ENCODE peak calls at places on chromosomes 5 and 9, in five cellular contexts. V is thyroid gland, D is neural progenitor cell, P is IMR-90, B is transverse colon. Y is an unnamed sample.

GRCh38 chr5:76724871-76725270 is 8.9 kb downstream of the F2R start:
- DNase-seq in V (no peak), D (no peak), P (peak; percentile 88), B (no peak), Y (no peak)

GRCh38 chr5:116652903-116653302 is 78.3 kb upstream of the SEMA6A start:
- DNase-seq in V (no peak), D (peak; percentile 21), P (no peak), B (no peak), Y (no peak)

GRCh38 chr5:96909435-96909834 is 26.4 kb upstream of the LNPEP start:
- DNase-seq in V (no peak), D (no peak), P (no peak), B (no peak), Y (no peak)

GRCh38 chr5:79578876-79579275 is 33.4 kb upstream of the TENT2 start:
- DNase-seq in V (no peak), D (no peak), P (no peak), B (no peak), Y (no peak)

GRCh38 chr9:79240774-79241173 is 331.0 kb upstream of the TLE4 start:
- DNase-seq in V (no peak), D (no peak), P (no peak), B (no peak), Y (no peak)

GRCh38 chr5:33470544-33470943 is 29.8 kb downstream of the TARS1 start:
- DNase-seq in V (no peak), D (peak; percentile 45), P (peak; percentile 60), B (no peak), Y (peak; percentile 16)

GRCh38 chr9:122333169-122333808 is 37.5 kb upstream of the PTGS1 start:
- DNase-seq in V (no peak), D (no peak), P (no peak), B (no peak), Y (no peak)

GRCh38 chr5:171226864-171227263 is 82.2 kb upstream of the TLX3 start:
- DNase-seq in V (no peak), D (no peak), P (peak; percentile 22), B (no peak), Y (no peak)

GRCh38 chr5:9054821-9055589 is 490.9 kb downstream of the SEMA5A start:
- DNase-seq in V (no peak), D (no peak), P (peak; percentile 18), B (no peak), Y (no peak)

GRCh38 chr5:116145416-116145815 is 60.6 kb downstream of the COMMD10 start:
- DNase-seq in V (no peak), D (no peak), P (no peak), B (no peak), Y (no peak)

GRCh38 chr5:28580616-28581015 is 1542.2 kb upstream of the CDH9 start:
- DNase-seq in V (no peak), D (no peak), P (no peak), B (no peak), Y (no peak)

GRCh38 chr5:157400741-157401140 is 59.3 kb upstream of the NIPAL4 start:
- DNase-seq in V (no peak), D (no peak), P (no peak), B (no peak), Y (no peak)

GRCh38 chr5:172418847-172419810 is 35.2 kb downstream of the SH3PXD2B start:
- DNase-seq in V (no peak), D (no peak), P (no peak), B (no peak), Y (no peak)

GRCh38 chr9:81737871-81738507 is 48.6 kb upstream of the TLE1 start:
- DNase-seq in V (no peak), D (no peak), P (peak; percentile 91), B (peak; percentile 44), Y (no peak)

GRCh38 chr9:130845901-130846381 is 10.9 kb downstream of the ABL1 start:
- DNase-seq in V (no peak), D (peak; percentile 38), P (peak; percentile 93), B (no peak), Y (no peak)

GRCh38 chr5:178286226-178287090 is 53.9 kb upstream of the PHYKPL start:
- DNase-seq in V (no peak), D (no peak), P (no peak), B (no peak), Y (no peak)

GRCh38 chr5:30121092-30121491 is 1072.4 kb upstream of the CDH6 start:
- DNase-seq in V (no peak), D (no peak), P (no peak), B (no peak), Y (no peak)

GRCh38 chr5:123460296-123460729 is 37.1 kb upstream of the CEP120 start:
- DNase-seq in V (no peak), D (no peak), P (peak; percentile 71), B (peak; percentile 58), Y (no peak)

GRCh38 chr5:132819468-132819867 is 6.4 kb downstream of the SOWAHA start:
- DNase-seq in V (no peak), D (no peak), P (no peak), B (no peak), Y (peak; percentile 22)

GRCh38 chr5:160675988-160676387 is 176.0 kb downstream of the ATP10B start:
- DNase-seq in V (no peak), D (no peak), P (no peak), B (no peak), Y (no peak)

GRCh38 chr5:55903121-55903701 is 52.1 kb downstream of the IL31RA start:
- DNase-seq in V (no peak), D (no peak), P (peak; percentile 13), B (no peak), Y (no peak)

GRCh38 chr5:94376672-94377345 is 241.6 kb downstream of the KIAA0825 start:
- DNase-seq in V (no peak), D (no peak), P (no peak), B (no peak), Y (no peak)

GRCh38 chr5:64074533-64074932 is 91.1 kb upstream of the RNF180 start:
- DNase-seq in V (no peak), D (peak; percentile 62), P (peak; percentile 3), B (no peak), Y (peak; percentile 18)

GRCh38 chr9:133141833-133142594 is 21.0 kb upstream of the RALGDS start:
- DNase-seq in V (peak; percentile 34), D (no peak), P (no peak), B (peak; percentile 61), Y (no peak)

GRCh38 chr5:1479066-1479465 is 33.8 kb upstream of the SLC6A3 start:
- DNase-seq in V (no peak), D (no peak), P (no peak), B (no peak), Y (no peak)

GRCh38 chr9:135604437-135605237 is 34.7 kb downstream of the GLT6D1 start:
- DNase-seq in V (no peak), D (no peak), P (no peak), B (no peak), Y (peak; percentile 8)

GRCh38 chr5:135230326-135230925 is 168.6 kb downstream of the MACROH2A1 start:
- DNase-seq in V (peak; percentile 81), D (no peak), P (peak; percentile 78), B (peak; percentile 35), Y (peak; percentile 25)

GRCh38 chr9:73348485-73348884 is 196.8 kb downstream of the ANXA1 start:
- DNase-seq in V (no peak), D (peak; percentile 32), P (no peak), B (no peak), Y (no peak)

GRCh38 chr9:130576176-130576575 is 3.2 kb upstream of the FUBP3 start:
- DNase-seq in V (no peak), D (no peak), P (no peak), B (no peak), Y (no peak)

GRCh38 chr9:132877447-132877817 is 652 bp downstream of the AK8 start:
- DNase-seq in V (peak; percentile 17), D (no peak), P (no peak), B (no peak), Y (no peak)

GRCh38 chr5:139696894-139697658 is 48.9 kb downstream of the CXXC5 start:
- DNase-seq in V (peak; percentile 63), D (peak; percentile 76), P (peak; percentile 91), B (peak; percentile 59), Y (peak; percentile 82)

GRCh38 chr9:107161338-107161737 is 121.7 kb upstream of the RAD23B start:
- DNase-seq in V (no peak), D (no peak), P (no peak), B (no peak), Y (no peak)

GRCh38 chr5:11047051-11047450 is 286.0 kb upstream of the DAP start:
- DNase-seq in V (no peak), D (no peak), P (no peak), B (no peak), Y (no peak)

GRCh38 chr9:16985559-16986348 is 115.3 kb upstream of the BNC2 start:
- DNase-seq in V (no peak), D (no peak), P (peak; percentile 93), B (peak; percentile 14), Y (peak; percentile 28)

GRCh38 chr9:91833878-91834255 is 116.2 kb downstream of the ROR2 start:
- DNase-seq in V (no peak), D (no peak), P (no peak), B (no peak), Y (no peak)
- H3K4me1 ChIP-seq in V (peaks cover 40% of the 10 kb centered on the region), D (peaks cover 37% of the 10 kb centered on the region), P (peaks cover 17% of the 10 kb centered on the region), B (peaks cover 28% of the 10 kb centered on the region), Y (no peaks in the 10 kb centered on the region)

DNA sequence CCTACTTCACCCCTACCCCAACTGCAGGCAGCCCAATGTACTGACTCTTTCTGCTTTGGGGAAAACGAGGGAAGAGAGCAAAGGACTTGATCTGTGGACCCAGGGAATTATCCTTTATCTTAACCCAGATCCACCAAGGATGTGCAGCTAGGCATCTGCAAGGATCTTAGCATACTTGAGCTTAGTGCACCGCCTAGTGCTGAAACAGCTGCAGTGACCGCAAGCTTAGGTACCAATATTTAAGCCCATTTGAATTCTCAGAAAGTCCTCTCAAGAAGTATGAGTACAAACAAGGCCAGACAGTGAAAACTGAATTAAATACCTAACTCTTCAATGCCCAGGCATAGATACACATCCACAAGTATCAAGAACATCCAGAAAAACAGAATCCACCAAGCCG is 576.7 kb upstream of the ADAMTS16 start:
- DNase-seq in V (no peak), D (peak; percentile 85), P (no peak), B (no peak), Y (no peak)
- TF ChIP-seq CTCF in V (no peak), D (peak; percentile 87), P (no peak), B (no peak), Y (no peak)

DNA sequence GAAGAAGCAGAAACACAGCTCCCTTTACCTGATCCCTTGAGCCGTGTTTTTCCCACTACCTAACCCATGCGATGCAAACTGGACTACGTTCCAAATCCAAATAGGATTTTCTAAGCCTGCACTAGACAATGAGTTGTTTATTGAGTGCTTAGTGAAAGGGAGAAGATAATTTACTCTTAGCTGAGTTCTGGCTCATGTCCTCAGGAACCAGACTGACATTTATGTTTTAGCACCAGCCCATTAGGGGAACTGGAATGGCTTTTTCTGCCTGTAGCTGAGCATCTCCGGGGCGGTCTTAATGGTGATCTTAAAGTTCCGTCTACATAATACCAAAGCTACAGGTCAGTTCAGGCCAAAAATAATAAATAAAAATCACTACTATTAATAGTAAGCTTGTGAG is 81.5 kb downstream of the SH3TC2 start:
- DNase-seq in V (no peak), D (no peak), P (no peak), B (no peak), Y (no peak)
- H3K4me1 ChIP-seq in V (no peaks in the 10 kb centered on the region), D (peaks cover 6% of the 10 kb centered on the region), P (peaks cover 15% of the 10 kb centered on the region), B (peaks cover 5% of the 10 kb centered on the region), Y (no peaks in the 10 kb centered on the region)

DNA sequence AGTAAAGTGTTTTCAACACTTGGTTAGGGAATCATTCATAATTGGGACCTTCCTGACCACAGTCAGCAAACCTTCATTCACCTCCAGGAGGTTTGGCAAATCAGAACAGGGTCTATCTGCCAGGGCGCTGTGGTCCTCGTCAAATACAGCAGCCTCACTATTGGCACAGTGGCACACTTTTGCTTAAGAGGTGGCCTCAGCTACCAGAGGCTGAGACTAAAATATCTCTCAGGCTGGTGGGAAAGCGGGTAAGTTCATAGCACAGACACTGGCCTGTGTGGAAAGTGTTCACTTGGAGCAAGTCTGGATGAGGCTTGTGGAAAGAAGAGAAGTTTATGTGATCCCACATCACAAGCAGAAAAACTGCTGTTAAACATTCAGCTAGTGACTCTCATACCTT is 268.5 kb upstream of the DAPK1 start:
- DNase-seq in V (no peak), D (no peak), P (no peak), B (no peak), Y (no peak)
- TF ChIP-seq CTCF in V (no peak), D (no peak), P (no peak), B (no peak), Y (no peak)

Y was measured in testis.